ENCODE peak calls at places on chromosomes 11 and 22, in ten cellular contexts. One of them, this sample, is unnamed.

GRCh38 chr11:59918987-59919589 is 19.1 kb upstream of the OOSP1 start:
- DNase-seq in breast epithelium: no peak
- DNase-seq in A549: peak
- DNase-seq in fibroblast of lung: peak
- DNase-seq in foreskin fibroblast: peak
- DNase-seq in neural progenitor cell: peak
- DNase-seq in spleen: no peak
- DNase-seq in fibroblast of mammary gland: peak
- DNase-seq in heart left ventricle: no peak
- DNase-seq in body of pancreas: peak
- DNase-seq in this sample: no peak

GRCh38 chr11:122882809-122883681 is 486 bp downstream of the JHY start:
- DNase-seq in breast epithelium: peak
- DNase-seq in A549: peak
- DNase-seq in fibroblast of lung: peak
- DNase-seq in foreskin fibroblast: peak
- DNase-seq in neural progenitor cell: peak
- DNase-seq in spleen: peak
- DNase-seq in fibroblast of mammary gland: peak
- DNase-seq in heart left ventricle: peak
- DNase-seq in body of pancreas: peak
- DNase-seq in this sample: peak

GRCh38 chr22:36008131-36008530 is 20.5 kb downstream of the RBFOX2 start:
- DNase-seq in breast epithelium: no peak
- DNase-seq in A549: no peak
- DNase-seq in fibroblast of lung: no peak
- DNase-seq in foreskin fibroblast: no peak
- DNase-seq in neural progenitor cell: no peak
- DNase-seq in spleen: no peak
- DNase-seq in fibroblast of mammary gland: no peak
- DNase-seq in heart left ventricle: no peak
- DNase-seq in body of pancreas: no peak
- DNase-seq in this sample: no peak

GRCh38 chr22:18970948-18971315 is 34.8 kb upstream of the PRODH start:
- DNase-seq in breast epithelium: no peak
- DNase-seq in A549: no peak
- DNase-seq in fibroblast of lung: no peak
- DNase-seq in foreskin fibroblast: no peak
- DNase-seq in neural progenitor cell: peak
- DNase-seq in spleen: no peak
- DNase-seq in fibroblast of mammary gland: no peak
- DNase-seq in heart left ventricle: no peak
- DNase-seq in body of pancreas: no peak
- DNase-seq in this sample: no peak

GRCh38 chr11:106344392-106344791 is 266.9 kb downstream of the AASDHPPT start:
- DNase-seq in breast epithelium: no peak
- DNase-seq in A549: no peak
- DNase-seq in fibroblast of lung: peak
- DNase-seq in foreskin fibroblast: peak
- DNase-seq in neural progenitor cell: no peak
- DNase-seq in spleen: no peak
- DNase-seq in fibroblast of mammary gland: peak
- DNase-seq in heart left ventricle: no peak
- DNase-seq in body of pancreas: no peak
- DNase-seq in this sample: no peak

GRCh38 chr11:101706541-101706940 is 122.7 kb upstream of the TRPC6 start:
- DNase-seq in breast epithelium: no peak
- DNase-seq in A549: peak
- DNase-seq in fibroblast of lung: peak
- DNase-seq in foreskin fibroblast: peak
- DNase-seq in neural progenitor cell: no peak
- DNase-seq in spleen: no peak
- DNase-seq in fibroblast of mammary gland: peak
- DNase-seq in heart left ventricle: no peak
- DNase-seq in body of pancreas: no peak
- DNase-seq in this sample: no peak

GRCh38 chr22:38222797-38223119 is 21.0 kb downstream of the MAFF start:
- DNase-seq in breast epithelium: peak
- DNase-seq in A549: no peak
- DNase-seq in fibroblast of lung: no peak
- DNase-seq in foreskin fibroblast: no peak
- DNase-seq in neural progenitor cell: no peak
- DNase-seq in spleen: no peak
- DNase-seq in fibroblast of mammary gland: no peak
- DNase-seq in heart left ventricle: no peak
- DNase-seq in body of pancreas: no peak
- DNase-seq in this sample: no peak

GRCh38 chr22:36875741-36876140 is 14.9 kb downstream of the NCF4 start:
- DNase-seq in breast epithelium: no peak
- DNase-seq in A549: no peak
- DNase-seq in fibroblast of lung: no peak
- DNase-seq in foreskin fibroblast: no peak
- DNase-seq in neural progenitor cell: no peak
- DNase-seq in spleen: no peak
- DNase-seq in fibroblast of mammary gland: no peak
- DNase-seq in heart left ventricle: no peak
- DNase-seq in body of pancreas: no peak
- DNase-seq in this sample: no peak

GRCh38 chr22:46651316-46651715 is 31.1 kb downstream of the GRAMD4 start:
- DNase-seq in breast epithelium: no peak
- DNase-seq in A549: no peak
- DNase-seq in fibroblast of lung: no peak
- DNase-seq in foreskin fibroblast: no peak
- DNase-seq in neural progenitor cell: no peak
- DNase-seq in spleen: no peak
- DNase-seq in fibroblast of mammary gland: no peak
- DNase-seq in heart left ventricle: no peak
- DNase-seq in body of pancreas: no peak
- DNase-seq in this sample: no peak

GRCh38 chr11:72921028-72921716 is 107.0 kb downstream of the ATG16L2 start:
- DNase-seq in breast epithelium: no peak
- DNase-seq in A549: no peak
- DNase-seq in fibroblast of lung: no peak
- DNase-seq in foreskin fibroblast: no peak
- DNase-seq in neural progenitor cell: no peak
- DNase-seq in spleen: no peak
- DNase-seq in fibroblast of mammary gland: no peak
- DNase-seq in heart left ventricle: no peak
- DNase-seq in body of pancreas: no peak
- DNase-seq in this sample: no peak

GRCh38 chr11:104570088-104570701 is 328.1 kb downstream of the CASP12 start:
- DNase-seq in breast epithelium: no peak
- DNase-seq in A549: no peak
- DNase-seq in fibroblast of lung: peak
- DNase-seq in foreskin fibroblast: peak
- DNase-seq in neural progenitor cell: no peak
- DNase-seq in spleen: no peak
- DNase-seq in fibroblast of mammary gland: peak
- DNase-seq in heart left ventricle: no peak
- DNase-seq in body of pancreas: no peak
- DNase-seq in this sample: no peak

GRCh38 chr11:75376175-75376574 is 23.1 kb upstream of the RPS3 start:
- DNase-seq in breast epithelium: no peak
- DNase-seq in A549: no peak
- DNase-seq in fibroblast of lung: no peak
- DNase-seq in foreskin fibroblast: no peak
- DNase-seq in neural progenitor cell: peak
- DNase-seq in spleen: no peak
- DNase-seq in fibroblast of mammary gland: no peak
- DNase-seq in heart left ventricle: no peak
- DNase-seq in body of pancreas: no peak
- DNase-seq in this sample: no peak
- TF ChIP-seq CTCF in breast epithelium: no peak
- TF ChIP-seq CTCF in A549: no peak
- TF ChIP-seq CTCF in fibroblast of lung: no peak
- TF ChIP-seq CTCF in foreskin fibroblast: no peak
- TF ChIP-seq CTCF in neural progenitor cell: no peak
- TF ChIP-seq CTCF in spleen: no peak
- TF ChIP-seq CTCF in fibroblast of mammary gland: no peak
- TF ChIP-seq CTCF in heart left ventricle: no peak
- TF ChIP-seq CTCF in body of pancreas: no peak
- TF ChIP-seq CTCF in this sample: no peak

GRCh38 chr11:44138286-44138685 is 42.8 kb downstream of the EXT2 start:
- DNase-seq in breast epithelium: no peak
- DNase-seq in A549: no peak
- DNase-seq in fibroblast of lung: peak
- DNase-seq in foreskin fibroblast: no peak
- DNase-seq in neural progenitor cell: no peak
- DNase-seq in spleen: no peak
- DNase-seq in fibroblast of mammary gland: peak
- DNase-seq in heart left ventricle: no peak
- DNase-seq in body of pancreas: no peak
- DNase-seq in this sample: no peak
- TF ChIP-seq CTCF in breast epithelium: no peak
- TF ChIP-seq CTCF in A549: no peak
- TF ChIP-seq CTCF in fibroblast of lung: no peak
- TF ChIP-seq CTCF in foreskin fibroblast: no peak
- TF ChIP-seq CTCF in neural progenitor cell: no peak
- TF ChIP-seq CTCF in spleen: no peak
- TF ChIP-seq CTCF in fibroblast of mammary gland: no peak
- TF ChIP-seq CTCF in heart left ventricle: no peak
- TF ChIP-seq CTCF in body of pancreas: no peak
- TF ChIP-seq CTCF in this sample: no peak

GRCh38 chr11:2869561-2870427 is 15.8 kb downstream of the CDKN1C start:
- DNase-seq in breast epithelium: no peak
- DNase-seq in A549: no peak
- DNase-seq in fibroblast of lung: no peak
- DNase-seq in foreskin fibroblast: no peak
- DNase-seq in neural progenitor cell: peak
- DNase-seq in spleen: no peak
- DNase-seq in fibroblast of mammary gland: no peak
- DNase-seq in heart left ventricle: no peak
- DNase-seq in body of pancreas: no peak
- DNase-seq in this sample: no peak

GRCh38 chr11:2868604-2869526 is 16.7 kb downstream of the CDKN1C start:
- DNase-seq in breast epithelium: no peak
- DNase-seq in A549: no peak
- DNase-seq in fibroblast of lung: no peak
- DNase-seq in foreskin fibroblast: no peak
- DNase-seq in neural progenitor cell: peak
- DNase-seq in spleen: no peak
- DNase-seq in fibroblast of mammary gland: no peak
- DNase-seq in heart left ventricle: no peak
- DNase-seq in body of pancreas: no peak
- DNase-seq in this sample: no peak

GRCh38 chr11:2870460-2870859 is 15.1 kb downstream of the CDKN1C start:
- DNase-seq in breast epithelium: no peak
- DNase-seq in A549: no peak
- DNase-seq in fibroblast of lung: no peak
- DNase-seq in foreskin fibroblast: no peak
- DNase-seq in neural progenitor cell: no peak
- DNase-seq in spleen: no peak
- DNase-seq in fibroblast of mammary gland: no peak
- DNase-seq in heart left ventricle: no peak
- DNase-seq in body of pancreas: no peak
- DNase-seq in this sample: no peak

GRCh38 chr11:2867722-2868548 is 17.6 kb downstream of the CDKN1C start:
- DNase-seq in breast epithelium: no peak
- DNase-seq in A549: no peak
- DNase-seq in fibroblast of lung: no peak
- DNase-seq in foreskin fibroblast: no peak
- DNase-seq in neural progenitor cell: peak
- DNase-seq in spleen: no peak
- DNase-seq in fibroblast of mammary gland: no peak
- DNase-seq in heart left ventricle: no peak
- DNase-seq in body of pancreas: no peak
- DNase-seq in this sample: no peak

GRCh38 chr11:2870955-2871720 is 14.4 kb downstream of the CDKN1C start:
- DNase-seq in breast epithelium: no peak
- DNase-seq in A549: no peak
- DNase-seq in fibroblast of lung: no peak
- DNase-seq in foreskin fibroblast: no peak
- DNase-seq in neural progenitor cell: no peak
- DNase-seq in spleen: no peak
- DNase-seq in fibroblast of mammary gland: no peak
- DNase-seq in heart left ventricle: no peak
- DNase-seq in body of pancreas: no peak
- DNase-seq in this sample: no peak
- TF ChIP-seq CTCF in breast epithelium: no peak
- TF ChIP-seq CTCF in A549: no peak
- TF ChIP-seq CTCF in fibroblast of lung: no peak
- TF ChIP-seq CTCF in foreskin fibroblast: no peak
- TF ChIP-seq CTCF in neural progenitor cell: no peak
- TF ChIP-seq CTCF in spleen: no peak
- TF ChIP-seq CTCF in fibroblast of mammary gland: no peak
- TF ChIP-seq CTCF in heart left ventricle: no peak
- TF ChIP-seq CTCF in body of pancreas: no peak
- TF ChIP-seq CTCF in this sample: no peak

DNA sequence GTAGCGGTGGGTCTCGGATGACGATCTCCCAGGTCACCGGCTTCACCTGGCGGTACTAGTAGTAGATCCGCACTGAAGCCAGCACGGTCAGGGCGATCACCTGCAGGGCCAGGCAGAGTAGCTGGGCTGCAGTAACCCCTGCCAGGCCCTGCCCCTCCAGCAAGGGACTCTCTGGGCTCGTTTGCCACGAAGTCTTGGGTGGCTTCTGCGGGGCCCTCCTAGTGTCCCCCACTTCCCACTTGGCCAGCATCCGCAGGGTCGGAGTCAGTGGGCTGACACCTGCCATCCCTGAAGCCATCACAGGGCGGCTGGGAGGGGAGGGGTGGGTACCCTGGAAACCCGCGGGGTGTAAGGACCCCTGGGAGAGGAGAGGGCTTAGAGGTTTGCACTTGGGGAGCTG is 214.0 kb downstream of the OR4C45 start:
- DNase-seq in breast epithelium: no peak
- DNase-seq in A549: no peak
- DNase-seq in fibroblast of lung: no peak
- DNase-seq in foreskin fibroblast: no peak
- DNase-seq in neural progenitor cell: no peak
- DNase-seq in spleen: no peak
- DNase-seq in fibroblast of mammary gland: no peak
- DNase-seq in heart left ventricle: no peak
- DNase-seq in body of pancreas: no peak
- DNase-seq in this sample: no peak
- TF ChIP-seq CTCF in breast epithelium: no peak
- TF ChIP-seq CTCF in A549: no peak
- TF ChIP-seq CTCF in fibroblast of lung: no peak
- TF ChIP-seq CTCF in foreskin fibroblast: no peak
- TF ChIP-seq CTCF in neural progenitor cell: no peak
- TF ChIP-seq CTCF in spleen: no peak
- TF ChIP-seq CTCF in fibroblast of mammary gland: no peak
- TF ChIP-seq CTCF in heart left ventricle: no peak
- TF ChIP-seq CTCF in body of pancreas: no peak
- TF ChIP-seq CTCF in this sample: no peak

This sample was measured in activated B cell treated with CpG ODN at 0.5 μM for 24 hours.